ENCODE peak calls at places on chromosomes 1 and 21, in four cellular contexts. One of them, this sample, is unnamed.

GRCh38 chr1:53553734-53554509 is 94.7 kb downstream of the DMRTB1 start:
- DNase-seq in AG04449: no peak
- DNase-seq in fibroblast of the aortic adventitia: no peak
- DNase-seq in colonic mucosa: no peak
- DNase-seq in this sample: no peak

GRCh38 chr1:227869851-227870305 is 54.4 kb downstream of the PRSS38 start:
- DNase-seq in AG04449: no peak
- DNase-seq in fibroblast of the aortic adventitia: peak
- DNase-seq in colonic mucosa: no peak
- DNase-seq in this sample: no peak

GRCh38 chr21:34930971-34931370 is 118.1 kb downstream of the RUNX1 start:
- DNase-seq in AG04449: no peak
- DNase-seq in fibroblast of the aortic adventitia: peak
- DNase-seq in colonic mucosa: no peak
- DNase-seq in this sample: no peak

GRCh38 chr1:94636625-94637024 is 95.1 kb upstream of the F3 start:
- DNase-seq in AG04449: no peak
- DNase-seq in fibroblast of the aortic adventitia: peak
- DNase-seq in colonic mucosa: no peak
- DNase-seq in this sample: no peak

GRCh38 chr1:58829861-58830260 is 46.0 kb upstream of the JUN start:
- DNase-seq in AG04449: no peak
- DNase-seq in fibroblast of the aortic adventitia: no peak
- DNase-seq in colonic mucosa: no peak
- DNase-seq in this sample: no peak

GRCh38 chr1:179298952-179299351 is 5.4 kb downstream of the SOAT1 start:
- DNase-seq in AG04449: no peak
- DNase-seq in fibroblast of the aortic adventitia: no peak
- DNase-seq in colonic mucosa: no peak
- DNase-seq in this sample: no peak

GRCh38 chr1:195594773-195595172 is 1013.5 kb downstream of the KCNT2 start:
- DNase-seq in AG04449: no peak
- DNase-seq in fibroblast of the aortic adventitia: no peak
- DNase-seq in colonic mucosa: no peak
- DNase-seq in this sample: no peak

GRCh38 chr1:219460561-219461511 is 152.1 kb downstream of the ZC3H11B start:
- DNase-seq in AG04449: no peak
- DNase-seq in fibroblast of the aortic adventitia: no peak
- DNase-seq in colonic mucosa: no peak
- DNase-seq in this sample: no peak

GRCh38 chr1:22132517-22133235 is 10.2 kb downstream of the WNT4 start:
- DNase-seq in AG04449: no peak
- DNase-seq in fibroblast of the aortic adventitia: peak
- DNase-seq in colonic mucosa: no peak
- DNase-seq in this sample: no peak

GRCh38 chr1:150072959-150073358 is 5.4 kb downstream of the VPS45 start:
- DNase-seq in AG04449: no peak
- DNase-seq in fibroblast of the aortic adventitia: peak
- DNase-seq in colonic mucosa: no peak
- DNase-seq in this sample: no peak

GRCh38 chr1:63322248-63322943 is at the start of gene FOXD3:
- DNase-seq in AG04449: no peak
- DNase-seq in fibroblast of the aortic adventitia: peak
- DNase-seq in colonic mucosa: peak
- DNase-seq in this sample: peak

GRCh38 chr1:228445867-228446584 is 29.4 kb upstream of the TRIM17 start:
- DNase-seq in AG04449: no peak
- DNase-seq in fibroblast of the aortic adventitia: peak
- DNase-seq in colonic mucosa: no peak
- DNase-seq in this sample: peak

GRCh38 chr1:15167386-15167785 is 13.8 kb downstream of the TMEM51 start:
- DNase-seq in AG04449: no peak
- DNase-seq in fibroblast of the aortic adventitia: no peak
- DNase-seq in colonic mucosa: no peak
- DNase-seq in this sample: no peak

GRCh38 chr1:229645296-229646050 is 19.4 kb downstream of the URB2 start:
- DNase-seq in AG04449: no peak
- DNase-seq in fibroblast of the aortic adventitia: no peak
- DNase-seq in colonic mucosa: no peak
- DNase-seq in this sample: no peak

GRCh38 chr1:229642376-229642775 is 16.3 kb downstream of the URB2 start:
- DNase-seq in AG04449: no peak
- DNase-seq in fibroblast of the aortic adventitia: no peak
- DNase-seq in colonic mucosa: no peak
- DNase-seq in this sample: no peak

GRCh38 chr1:229641306-229641705 is 15.3 kb downstream of the URB2 start:
- DNase-seq in AG04449: no peak
- DNase-seq in fibroblast of the aortic adventitia: no peak
- DNase-seq in colonic mucosa: no peak
- DNase-seq in this sample: no peak

GRCh38 chr1:229642970-229643369 is 16.9 kb downstream of the URB2 start:
- DNase-seq in AG04449: no peak
- DNase-seq in fibroblast of the aortic adventitia: no peak
- DNase-seq in colonic mucosa: no peak
- DNase-seq in this sample: no peak

GRCh38 chr1:229643996-229644748 is 18.1 kb downstream of the URB2 start:
- DNase-seq in AG04449: no peak
- DNase-seq in fibroblast of the aortic adventitia: no peak
- DNase-seq in colonic mucosa: no peak
- DNase-seq in this sample: no peak
- TF ChIP-seq CTCF in AG04449: no peak
- TF ChIP-seq CTCF in fibroblast of the aortic adventitia: no peak
- TF ChIP-seq CTCF in colonic mucosa: no peak
- TF ChIP-seq CTCF in this sample: no peak

DNA sequence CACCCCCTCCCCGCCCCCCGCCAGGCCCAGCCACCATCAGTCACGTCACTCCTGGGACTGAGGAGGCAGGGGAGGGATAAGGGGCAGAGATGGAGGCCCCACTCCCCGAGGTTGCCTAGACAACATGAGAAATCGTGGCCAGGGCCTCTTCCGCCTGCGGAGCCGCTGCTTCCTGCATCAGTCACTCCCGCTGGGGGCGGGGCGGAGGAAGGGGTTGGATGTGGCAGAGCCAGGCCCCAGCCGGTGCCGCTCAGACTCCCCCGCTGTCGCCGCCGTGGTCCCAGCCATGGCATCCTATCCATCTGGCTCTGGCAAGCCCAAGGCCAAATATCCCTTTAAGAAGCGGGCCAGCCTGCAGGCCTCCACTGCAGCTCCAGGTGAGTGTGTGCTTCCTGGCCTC is 1.3 kb downstream of the AMPD2 start:
- DNase-seq in AG04449: peak
- DNase-seq in fibroblast of the aortic adventitia: peak
- DNase-seq in colonic mucosa: peak
- DNase-seq in this sample: peak
- TF ChIP-seq CTCF in AG04449: no peak
- TF ChIP-seq CTCF in fibroblast of the aortic adventitia: no peak
- TF ChIP-seq CTCF in colonic mucosa: no peak
- TF ChIP-seq CTCF in this sample: no peak

GRCh38 chr1:46753985-46754384 is 35.1 kb upstream of the EFCAB14 start:
- DNase-seq in AG04449: no peak
- DNase-seq in fibroblast of the aortic adventitia: no peak
- DNase-seq in colonic mucosa: no peak
- DNase-seq in this sample: no peak

GRCh38 chr1:46749921-46750404 is 31.0 kb upstream of the EFCAB14 start:
- DNase-seq in AG04449: no peak
- DNase-seq in fibroblast of the aortic adventitia: peak
- DNase-seq in colonic mucosa: no peak
- DNase-seq in this sample: no peak

GRCh38 chr1:46757956-46758304 is 39.0 kb upstream of the EFCAB14 start:
- DNase-seq in AG04449: no peak
- DNase-seq in fibroblast of the aortic adventitia: no peak
- DNase-seq in colonic mucosa: no peak
- DNase-seq in this sample: no peak

GRCh38 chr1:46757256-46757955 is 38.5 kb upstream of the EFCAB14 start:
- DNase-seq in AG04449: no peak
- DNase-seq in fibroblast of the aortic adventitia: peak
- DNase-seq in colonic mucosa: no peak
- DNase-seq in this sample: no peak

DNA sequence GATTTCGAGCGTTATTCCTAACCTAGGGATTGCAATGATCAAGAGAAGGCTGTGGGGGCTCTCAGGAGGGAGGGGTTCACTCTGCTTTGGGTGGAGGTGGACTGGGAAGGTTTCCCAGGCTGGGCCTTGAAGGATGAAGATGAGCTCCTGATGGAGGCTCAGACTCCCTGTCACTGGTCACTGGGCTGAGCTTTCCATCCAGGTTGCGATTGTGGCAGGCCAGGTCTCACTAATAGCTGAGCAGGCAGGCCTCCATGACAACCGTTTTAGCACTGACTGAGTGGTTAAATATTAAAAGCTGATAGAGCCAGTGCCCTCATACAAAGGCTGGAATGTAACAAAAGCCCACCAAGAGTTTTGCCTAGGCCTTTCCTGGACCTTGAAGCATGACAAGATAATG is 36.2 kb upstream of the EFCAB14 start:
- DNase-seq in AG04449: no peak
- DNase-seq in fibroblast of the aortic adventitia: no peak
- DNase-seq in colonic mucosa: no peak
- DNase-seq in this sample: peak
- TF ChIP-seq CTCF in AG04449: no peak
- TF ChIP-seq CTCF in fibroblast of the aortic adventitia: no peak
- TF ChIP-seq CTCF in colonic mucosa: no peak
- TF ChIP-seq CTCF in this sample: no peak

DNA sequence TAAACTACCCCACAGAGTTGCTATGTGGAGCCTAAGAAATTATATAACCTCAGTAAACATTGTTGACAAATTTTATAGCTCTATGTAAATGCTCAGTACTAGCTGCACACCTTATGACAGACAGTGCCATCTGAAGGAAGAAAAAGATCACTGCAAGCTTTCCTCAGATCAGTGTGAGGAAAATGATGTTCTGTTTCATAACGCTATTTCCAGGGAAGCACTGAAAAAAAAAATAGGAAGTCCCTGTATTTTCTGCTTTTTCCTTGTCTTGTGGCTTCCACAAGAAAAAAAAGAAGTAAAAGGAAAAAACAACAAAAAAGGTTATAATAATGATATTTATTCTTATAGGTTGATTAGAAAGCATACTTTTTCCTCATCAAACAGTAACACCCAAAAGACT is 23.2 kb downstream of the LYST start:
- DNase-seq in AG04449: no peak
- DNase-seq in fibroblast of the aortic adventitia: peak
- DNase-seq in colonic mucosa: peak
- DNase-seq in this sample: no peak
- TF ChIP-seq CTCF in AG04449: peak
- TF ChIP-seq CTCF in fibroblast of the aortic adventitia: peak
- TF ChIP-seq CTCF in colonic mucosa: peak
- TF ChIP-seq CTCF in this sample: peak